ENCODE peak calls at places on chromosome 16, in six cellular contexts. H is osteoblast, A is PC-3, L is neural progenitor cell, C is H9, X is SK-N-SH. V is an unnamed sample.
A peak's percentile ranks its signal among the peaks of the same experiment; 100 is the strongest.

GRCh38 chr16:65062736-65063583 is 58.9 kb downstream of the CDH11 start:
- DNase-seq in H (no peak), X (no peak), C (no peak), L (no peak), A (no peak), V (no peak)

GRCh38 chr16:87483481-87483880 is 9.3 kb downstream of the ZCCHC14 start:
- DNase-seq in A (no peak), L (no peak), X (no peak), C (no peak), H (no peak), V (no peak)

GRCh38 chr16:2535644-2536021 is 2.2 kb upstream of the PDPK1 start:
- DNase-seq in A (no peak), H (peak; percentile 94), L (no peak), C (no peak), X (no peak), V (no peak)

GRCh38 chr16:66476328-66477027 is 49.4 kb downstream of the BEAN1 start:
- DNase-seq in L (no peak), H (peak; percentile 83), X (peak; percentile 68), A (no peak), C (peak; percentile 76), V (no peak)

GRCh38 chr16:58442547-58442946 is 50.3 kb downstream of the GINS3 start:
- DNase-seq in H (no peak), C (no peak), A (no peak), L (no peak), X (no peak), V (no peak)

GRCh38 chr16:67677712-67678111 is 11.1 kb downstream of the C16orf86 start:
- DNase-seq in L (no peak), C (peak; percentile 61), X (no peak), H (no peak), A (no peak), V (peak; percentile 47)

GRCh38 chr16:11370084-11370931 is 25.0 kb downstream of the RMI2 start:
- DNase-seq in A (no peak), X (no peak), C (no peak), L (no peak), H (peak; percentile 53), V (no peak)

GRCh38 chr16:23597003-23597756 is 1.1 kb upstream of the NDUFAB1 start:
- DNase-seq in L (peak; percentile 78), C (peak; percentile 79), A (peak; percentile 20), H (no peak), X (peak; percentile 42), V (no peak)

GRCh38 chr16:81448154-81449131 is 3.8 kb downstream of the CMIP start:
- DNase-seq in L (peak; percentile 68), X (no peak), A (peak; percentile 32), C (no peak), H (no peak), V (no peak)

GRCh38 chr16:85548375-85548774 is 64.7 kb upstream of the GSE1 start:
- DNase-seq in A (no peak), H (no peak), X (no peak), C (no peak), L (no peak), V (no peak)

GRCh38 chr16:69410285-69410990 is 14.0 kb upstream of the CYB5B start:
- DNase-seq in A (peak; percentile 78), L (no peak), H (peak; percentile 69), C (no peak), X (no peak), V (peak; percentile 93)

GRCh38 chr16:85321856-85322271 is 209.6 kb upstream of the CIBAR2 start:
- DNase-seq in X (peak; percentile 77), A (no peak), H (peak; percentile 98), C (no peak), L (no peak), V (peak; percentile 50)

GRCh38 chr16:84058211-84058610 is 15.6 kb upstream of the SLC38A8 start:
- DNase-seq in X (no peak), H (peak; percentile 55), L (no peak), A (no peak), C (no peak), V (no peak)

GRCh38 chr16:57773680-57774295 is 28.5 kb downstream of the KIFC3 start:
- DNase-seq in H (no peak), A (no peak), X (no peak), L (no peak), C (no peak), V (no peak)

GRCh38 chr16:84054271-84054670 is 11.7 kb upstream of the SLC38A8 start:
- DNase-seq in A (no peak), C (no peak), X (no peak), H (peak; percentile 41), L (no peak), V (no peak)

GRCh38 chr16:11101695-11102522 is 154.1 kb downstream of the SOCS1 start:
- DNase-seq in A (no peak), L (no peak), C (no peak), H (no peak), X (no peak), V (no peak)

GRCh38 chr16:13014516-13014915 is 113.1 kb downstream of the SHISA9 start:
- DNase-seq in X (no peak), H (no peak), A (no peak), C (peak; percentile 73), L (peak; percentile 62), V (peak; percentile 44)

GRCh38 chr16:57994778-57995177 is 5.7 kb downstream of the ZNF319 start:
- DNase-seq in L (peak; percentile 81), A (peak; percentile 37), H (peak; percentile 95), X (peak; percentile 64), C (peak; percentile 59), V (peak; percentile 69)

GRCh38 chr16:34803683-34804416 is 1344.4 kb downstream of the TP53TG3F start:
- DNase-seq in A (no peak), C (no peak), H (peak; percentile 27), L (no peak), X (peak; percentile 0), V (no peak)

GRCh38 chr16:19696312-19696711 is 21.7 kb downstream of the KNOP1 start:
- DNase-seq in H (peak; percentile 95), L (no peak), A (peak; percentile 83), X (no peak), C (no peak), V (peak; percentile 80)

GRCh38 chr16:2817496-2818277 is 650 bp downstream of the PRSS21 start:
- DNase-seq in X (no peak), C (no peak), H (peak; percentile 79), A (no peak), L (no peak), V (no peak)

GRCh38 chr16:54106078-54106477 is 180.5 kb downstream of the IRX3 start:
- DNase-seq in L (no peak), X (no peak), H (no peak), A (no peak), C (no peak), V (no peak)

GRCh38 chr16:14427371-14427948 is 202.6 kb downstream of the PARN start:
- DNase-seq in A (peak; percentile 16), H (peak; percentile 73), L (no peak), C (no peak), X (no peak), V (peak; percentile 86)
- H3K4me2 ChIP-seq in A (no peak overlapping the region), H (peak overlapping the region; percentile 28), L (no peak overlapping the region), C (no peak overlapping the region), X (no peak overlapping the region), V (peak overlapping the region; percentile 66)

DNA sequence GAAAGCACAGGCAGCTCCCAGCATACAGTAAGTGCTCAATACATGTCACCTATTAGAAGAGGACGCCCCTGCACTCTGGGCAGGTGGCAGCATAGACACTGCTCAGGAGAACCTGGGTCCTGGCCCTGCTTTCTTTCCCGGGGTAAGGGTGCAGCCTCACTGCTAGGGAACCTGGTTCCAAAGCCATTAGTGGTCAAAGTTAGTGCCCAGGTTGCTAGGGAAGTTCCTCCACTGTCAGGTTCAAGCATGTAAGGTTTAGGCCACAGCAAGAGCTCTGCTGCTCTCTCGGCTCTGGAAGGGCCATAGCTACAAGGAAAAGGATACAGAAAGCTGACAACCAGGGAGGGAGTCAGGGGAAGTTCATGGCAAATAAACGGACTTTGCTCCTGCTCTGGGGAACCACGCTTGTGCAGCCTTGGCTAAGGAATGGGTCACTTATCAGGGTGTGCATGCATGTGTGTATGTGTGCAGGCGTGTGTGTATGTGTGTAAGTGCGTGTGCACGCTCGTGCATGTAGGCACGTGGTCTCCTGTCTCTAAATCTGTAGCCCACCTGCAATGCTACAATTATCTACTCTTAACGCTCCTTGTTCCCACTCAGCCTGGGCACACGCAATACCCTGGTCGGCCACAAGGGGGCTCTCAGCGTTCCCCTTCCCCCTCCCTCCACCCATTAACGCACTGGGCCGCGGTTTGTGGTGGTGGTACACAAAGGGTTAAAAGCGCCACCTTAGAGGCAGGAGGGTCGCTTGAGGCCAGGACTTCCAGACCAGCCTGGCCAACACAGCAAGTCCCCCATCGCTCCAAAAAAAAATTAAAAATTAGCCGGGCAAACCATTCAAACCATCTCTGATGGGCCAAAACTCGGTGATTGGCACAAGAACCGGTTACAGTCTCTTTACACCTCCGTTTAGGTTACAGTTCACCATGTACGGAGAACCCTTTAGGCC is 48.5 kb upstream of the KDM8 start:
- DNase-seq in C (peak; percentile 79), H (peak; percentile 41), L (peak; percentile 81), A (peak; percentile 41), X (peak; percentile 77), V (peak; percentile 47)
- H3K4me2 ChIP-seq in C (peak overlapping the region; percentile 9), H (peak overlapping the region; percentile 49), L (no peak overlapping the region), A (peak overlapping the region; percentile 54), X (no peak overlapping the region), V (no peak overlapping the region)

GRCh38 chr16:75287708-75288107 is 36.3 kb upstream of the BCAR1 start:
- DNase-seq in C (no peak), X (no peak), A (no peak), H (no peak), L (no peak), V (no peak)

GRCh38 chr16:75288596-75289120 is 37.2 kb upstream of the BCAR1 start:
- DNase-seq in C (no peak), H (no peak), A (no peak), L (no peak), X (no peak), V (no peak)

GRCh38 chr16:75288181-75288580 is 36.8 kb upstream of the BCAR1 start:
- DNase-seq in A (no peak), C (no peak), H (no peak), X (peak; percentile 29), L (no peak), V (no peak)

GRCh38 chr16:75289189-75289588 is 37.8 kb upstream of the BCAR1 start:
- DNase-seq in A (peak; percentile 60), L (no peak), H (no peak), X (no peak), C (no peak), V (no peak)

GRCh38 chr16:75286996-75287395 is 35.6 kb upstream of the BCAR1 start:
- DNase-seq in X (no peak), A (no peak), L (no peak), C (no peak), H (no peak), V (no peak)
- H3K4me2 ChIP-seq in X (no peak overlapping the region), A (no peak overlapping the region), L (no peak overlapping the region), C (no peak overlapping the region), H (no peak overlapping the region), V (no peak overlapping the region)

DNA sequence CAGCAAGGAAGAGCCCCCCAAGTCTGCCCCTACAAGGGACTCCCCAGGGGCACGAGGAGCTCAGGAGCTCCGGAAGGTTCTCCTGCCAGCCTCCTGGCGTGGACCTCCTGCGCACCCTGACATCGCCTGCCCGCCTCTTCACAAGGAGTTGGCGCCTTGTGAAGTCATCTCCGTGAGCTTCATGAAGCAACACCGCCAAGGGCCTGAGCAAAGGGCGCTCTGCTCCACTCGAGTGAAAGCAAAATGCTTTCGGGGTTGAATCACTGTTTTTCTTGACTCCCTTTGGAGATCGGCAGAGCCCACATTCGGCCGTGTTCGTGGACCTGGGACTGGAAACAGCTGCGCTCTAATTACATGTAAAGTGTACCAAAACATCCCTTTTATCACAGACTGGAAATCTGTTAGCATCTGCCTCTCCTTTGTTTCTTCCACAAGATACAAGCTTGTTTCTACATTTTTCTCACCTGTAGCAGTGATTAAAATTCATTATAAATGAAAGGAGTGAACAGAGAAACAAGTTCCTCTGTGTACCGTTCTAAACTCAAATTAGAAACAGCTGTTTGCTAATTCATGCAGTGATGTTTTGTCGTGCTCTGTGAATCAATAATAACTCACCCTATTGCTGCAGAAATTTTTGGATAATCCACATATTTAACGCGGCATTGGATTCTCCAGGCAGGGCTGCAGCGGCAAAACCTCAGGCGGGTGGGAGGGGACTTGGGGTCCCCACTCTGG is 203.3 kb downstream of the ZNF423 start:
- DNase-seq in A (no peak), L (no peak), C (no peak), H (peak; percentile 92), X (no peak), V (no peak)
- H3K4me2 ChIP-seq in A (no peak overlapping the region), L (no peak overlapping the region), C (no peak overlapping the region), H (peak overlapping the region; percentile 75), X (peak overlapping the region; percentile 74), V (no peak overlapping the region)